ENCODE peak calls at places on chromosome 15, in ten cellular contexts. I is GM23248, R is aorta, U is psoas muscle, L is kidney, S is spleen, N is tibial artery, M is heart left ventricle, F is neuronal stem cell, V is RWPE2. W is an unnamed sample. For H3K9me3 and H3K36me3, the result is how much of the 10 kb centered on the place peaks cover.

GRCh38 chr15:29568840-29569532 is 253.3 kb downstream of the TJP1 start:
- DNase-seq in R (no peak), S (no peak), V (no peak), F (no peak), M (no peak), N (no peak), L (no peak), I (peak), U (no peak), W (no peak)

GRCh38 chr15:40301467-40302179 is 6.1 kb downstream of the PLCB2 start:
- DNase-seq in L (peak), S (peak), I (no peak), U (no peak), F (no peak), N (no peak), V (peak), R (peak), M (no peak), W (no peak)

GRCh38 chr15:47975422-47975821 is 145.4 kb upstream of the SLC24A5 start:
- DNase-seq in L (no peak), M (no peak), I (no peak), N (no peak), R (no peak), U (no peak), V (no peak), S (no peak), F (peak), W (no peak)

GRCh38 chr15:85879334-85880163 is 84.8 kb upstream of the KLHL25 start:
- DNase-seq in V (no peak), N (no peak), F (no peak), L (no peak), I (peak), M (no peak), U (no peak), S (no peak), R (no peak), W (no peak)

GRCh38 chr15:65028921-65029735 is at the start of gene MTFMT:
- DNase-seq in F (peak), N (peak), I (peak), R (peak), M (peak), S (peak), L (peak), U (peak), V (peak), W (no peak)

GRCh38 chr15:99135194-99135593 is 30.3 kb downstream of the SYNM start:
- DNase-seq in L (no peak), S (no peak), M (no peak), I (no peak), R (no peak), U (no peak), N (no peak), F (no peak), V (no peak), W (no peak)

GRCh38 chr15:72169236-72169920 is 28.2 kb downstream of the GRAMD2A start:
- DNase-seq in R (peak), N (no peak), I (no peak), M (no peak), V (peak), S (peak), F (no peak), L (no peak), U (no peak), W (no peak)

GRCh38 chr15:99744142-99744541 is 10.9 kb upstream of the LYSMD4 start:
- DNase-seq in F (no peak), I (no peak), V (no peak), U (no peak), M (no peak), R (no peak), L (no peak), N (no peak), S (no peak), W (no peak)

GRCh38 chr15:63396546-63396939 is 14.9 kb upstream of the CA12 start:
- DNase-seq in S (no peak), R (no peak), I (no peak), U (no peak), M (no peak), V (peak), F (no peak), N (no peak), L (no peak), W (no peak)

GRCh38 chr15:33068007-33068441 is 126.5 kb downstream of the FMN1 start:
- DNase-seq in S (no peak), L (peak), R (peak), V (no peak), U (peak), M (peak), N (peak), F (no peak), I (peak), W (no peak)

GRCh38 chr15:101472033-101472432 is 17.5 kb downstream of the PCSK6 start:
- DNase-seq in M (no peak), N (no peak), I (no peak), R (no peak), L (peak), U (no peak), S (no peak), F (no peak), V (no peak), W (no peak)

GRCh38 chr15:41394924-41395323 is 7.4 kb downstream of the NDUFAF1 start:
- DNase-seq in V (no peak), M (no peak), N (no peak), S (no peak), R (no peak), U (no peak), L (no peak), I (no peak), F (no peak), W (no peak)

GRCh38 chr15:62841269-62841628 is 201.3 kb upstream of the TPM1 start:
- DNase-seq in L (no peak), M (no peak), S (no peak), N (no peak), R (no peak), U (no peak), F (no peak), V (no peak), I (peak), W (no peak)

GRCh38 chr15:93703092-93703785 is 528.1 kb upstream of the MCTP2 start:
- DNase-seq in M (no peak), F (no peak), N (no peak), I (no peak), S (no peak), L (no peak), R (no peak), V (no peak), U (no peak), W (no peak)

GRCh38 chr15:48010321-48010720 is 110.5 kb upstream of the SLC24A5 start:
- DNase-seq in V (no peak), S (no peak), M (no peak), L (no peak), U (no peak), F (no peak), I (no peak), R (no peak), N (no peak), W (no peak)

GRCh38 chr15:70379938-70380337 is 282.2 kb upstream of the TLE3 start:
- DNase-seq in L (no peak), V (no peak), M (no peak), R (no peak), N (no peak), S (no peak), F (no peak), I (no peak), U (no peak), W (peak)

GRCh38 chr15:25740438-25741252 is 122.5 kb downstream of the ATP10A start:
- DNase-seq in U (no peak), V (no peak), S (no peak), I (no peak), M (no peak), F (no peak), L (no peak), N (no peak), R (no peak), W (peak)

GRCh38 chr15:25739687-25740121 is 123.4 kb downstream of the ATP10A start:
- DNase-seq in L (no peak), U (no peak), N (no peak), S (no peak), M (no peak), F (no peak), V (no peak), R (no peak), I (peak), W (peak)

GRCh38 chr15:25737218-25737643 is 125.9 kb downstream of the ATP10A start:
- DNase-seq in F (no peak), L (peak), N (peak), I (peak), V (no peak), S (no peak), R (no peak), U (no peak), M (no peak), W (no peak)

GRCh38 chr15:25736451-25736850 is 126.7 kb downstream of the ATP10A start:
- DNase-seq in M (no peak), U (no peak), F (no peak), L (no peak), I (peak), V (no peak), R (no peak), N (no peak), S (no peak), W (no peak)

GRCh38 chr15:25738171-25738792 is 124.8 kb downstream of the ATP10A start:
- DNase-seq in V (no peak), R (no peak), S (no peak), L (no peak), I (peak), F (no peak), U (no peak), N (no peak), M (no peak), W (peak)
- H3K9me3 ChIP-seq in V (under half), R (under half), S (under half), L (under half), I (under half), F (under half), U (under half), N (under half), M (under half), W (under half)

GRCh38 chr15:67369359-67369758 is 114.8 kb downstream of the IQCH start:
- DNase-seq in I (no peak), F (no peak), V (no peak), L (no peak), S (no peak), R (no peak), N (no peak), U (no peak), M (no peak), W (no peak)
- H3K36me3 ChIP-seq in I (under half), F (under half), V (under half), L (under half), S (under half), R (under half), N (under half), U (under half), M (under half), W (under half)

GRCh38 chr15:46577767-46578166 is 942.9 kb downstream of the SQOR start:
- DNase-seq in M (no peak), R (no peak), V (no peak), I (no peak), L (no peak), N (no peak), S (no peak), F (no peak), U (no peak), W (no peak)
- H3K9me3 ChIP-seq in M (under half), R (under half), V (under half), I (under half), L (under half), N (under half), S (under half), F (under half), U (under half), W (under half)

GRCh38 chr15:90939756-90940155 is 4.7 kb downstream of the UNC45A start:
- DNase-seq in V (no peak), F (no peak), N (no peak), U (no peak), M (no peak), I (no peak), S (no peak), R (no peak), L (peak), W (no peak)

GRCh38 chr15:90942354-90943120 is 7.5 kb downstream of the UNC45A start:
- DNase-seq in M (no peak), V (no peak), F (no peak), U (no peak), S (no peak), I (no peak), N (no peak), R (no peak), L (peak), W (no peak)

GRCh38 chr15:90936823-90937222 is 1.7 kb downstream of the UNC45A start:
- DNase-seq in M (no peak), I (no peak), N (no peak), R (no peak), U (no peak), S (no peak), V (no peak), L (no peak), F (no peak), W (no peak)

GRCh38 chr15:90946538-90946937 is 8.1 kb upstream of the RCCD1 start:
- DNase-seq in L (peak), M (no peak), F (no peak), I (no peak), U (no peak), R (no peak), N (no peak), V (no peak), S (no peak), W (no peak)

DNA sequence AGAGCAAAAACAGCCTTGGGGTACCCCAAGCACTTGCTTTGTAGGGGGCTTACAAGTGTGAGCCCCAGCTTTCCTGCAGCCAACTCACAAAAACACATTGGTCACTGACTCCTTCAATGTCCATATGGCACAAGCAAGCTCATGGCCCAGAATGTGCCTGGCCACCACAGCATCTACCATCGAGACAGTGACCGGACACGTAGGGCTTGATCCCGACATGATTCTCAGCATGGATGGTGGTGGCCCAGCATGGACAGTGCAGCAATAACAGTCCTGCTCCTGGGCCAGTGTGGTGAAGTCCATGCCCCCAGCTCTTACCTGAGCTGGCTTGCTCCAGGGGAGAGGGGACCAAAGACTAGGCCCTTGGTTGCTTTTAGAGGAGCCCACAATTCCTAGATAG is 6.0 kb downstream of the UNC45A start:
- DNase-seq in U (no peak), R (no peak), V (no peak), S (no peak), M (no peak), N (no peak), L (peak), F (no peak), I (no peak), W (no peak)
- H3K36me3 ChIP-seq in U (under half), R (under half), V (half or more), S (half or more), M (under half), N (half or more), L (under half), F (half or more), I (half or more), W (under half)

DNA sequence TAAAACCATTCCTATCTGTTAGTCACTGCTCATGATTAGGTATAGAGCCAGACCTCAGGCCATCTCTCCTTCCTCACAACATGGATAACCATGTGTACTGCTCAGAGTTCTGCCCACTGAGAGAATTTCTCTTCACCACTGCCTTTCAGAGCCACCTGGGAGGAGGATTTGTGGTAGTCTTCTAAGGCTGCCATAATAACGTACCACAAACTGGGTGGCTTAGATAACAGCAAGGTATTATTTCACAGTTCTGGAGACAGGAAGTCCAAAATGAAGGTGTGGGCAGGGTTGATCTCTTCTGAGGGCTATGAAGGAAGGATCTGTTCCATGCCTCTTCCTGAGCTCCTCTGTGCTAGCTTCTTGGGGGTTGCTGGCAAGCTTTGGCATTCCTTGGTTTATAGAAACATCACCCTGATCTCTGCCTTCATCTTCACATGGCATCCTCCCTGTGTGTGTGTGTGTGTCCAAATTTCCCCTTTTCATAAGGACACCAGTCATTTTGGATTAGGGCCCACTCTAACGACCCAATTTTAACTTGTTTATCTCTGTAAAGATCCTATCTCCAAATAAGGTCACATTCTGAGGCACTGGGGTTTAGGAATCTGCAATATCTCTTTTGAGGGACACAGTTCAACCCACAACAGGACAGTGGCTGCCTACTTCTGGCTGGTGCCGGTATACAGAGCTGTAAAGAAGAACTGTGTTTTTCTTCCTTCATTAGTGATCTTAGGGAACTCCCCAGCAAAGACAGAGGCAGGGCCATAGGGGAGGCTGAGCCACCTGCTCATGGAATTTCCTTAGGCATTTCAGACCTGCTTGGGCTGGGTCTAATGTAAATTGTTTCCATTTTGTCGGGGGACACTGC is 42.1 kb upstream of the NOX5 start:
- DNase-seq in I (no peak), U (no peak), V (no peak), N (no peak), L (no peak), R (no peak), M (no peak), S (no peak), F (no peak), W (no peak)
- H3K9me3 ChIP-seq in I (under half), U (under half), V (under half), N (under half), L (under half), R (under half), M (under half), S (under half), F (under half), W (under half)

GRCh38 chr15:58405865-58406264 is 25.9 kb upstream of the LIPC start:
- DNase-seq in S (no peak), R (no peak), N (no peak), L (no peak), I (no peak), F (no peak), U (no peak), V (no peak), M (no peak), W (no peak)

GRCh38 chr15:58409861-58410260 is 21.9 kb upstream of the LIPC start:
- DNase-seq in V (no peak), S (no peak), I (no peak), L (no peak), F (no peak), M (no peak), R (no peak), N (no peak), U (no peak), W (no peak)

GRCh38 chr15:58407366-58407765 is 24.4 kb upstream of the LIPC start:
- DNase-seq in R (no peak), V (no peak), U (no peak), N (no peak), F (no peak), M (no peak), L (no peak), I (no peak), S (no peak), W (no peak)

GRCh38 chr15:58410353-58410752 is 21.4 kb upstream of the LIPC start:
- DNase-seq in R (no peak), I (peak), S (no peak), L (no peak), V (no peak), N (peak), F (no peak), M (no peak), U (no peak), W (no peak)

GRCh38 chr15:58407786-58408185 is 24.0 kb upstream of the LIPC start:
- DNase-seq in L (no peak), M (no peak), F (no peak), U (no peak), S (no peak), R (no peak), N (no peak), V (no peak), I (no peak), W (no peak)
- H3K36me3 ChIP-seq in L (under half), M (under half), F (under half), U (under half), S (under half), R (under half), N (under half), V (under half), I (under half), W (under half)

GRCh38 chr15:67696087-67696486 is 129.2 kb upstream of the SKOR1 start:
- DNase-seq in N (no peak), V (no peak), S (no peak), M (no peak), L (no peak), F (no peak), U (no peak), I (no peak), R (no peak), W (no peak)

GRCh38 chr15:67700023-67700422 is 125.3 kb upstream of the SKOR1 start:
- DNase-seq in M (no peak), I (peak), N (no peak), V (no peak), L (no peak), F (no peak), U (no peak), R (no peak), S (no peak), W (no peak)

GRCh38 chr15:67701669-67702068 is 123.6 kb upstream of the SKOR1 start:
- DNase-seq in N (no peak), L (no peak), S (no peak), R (no peak), F (no peak), M (no peak), I (peak), U (no peak), V (no peak), W (no peak)
- H3K9me3 ChIP-seq in N (under half), L (under half), S (under half), R (under half), F (under half), M (under half), I (under half), U (under half), V (under half), W (under half)

DNA sequence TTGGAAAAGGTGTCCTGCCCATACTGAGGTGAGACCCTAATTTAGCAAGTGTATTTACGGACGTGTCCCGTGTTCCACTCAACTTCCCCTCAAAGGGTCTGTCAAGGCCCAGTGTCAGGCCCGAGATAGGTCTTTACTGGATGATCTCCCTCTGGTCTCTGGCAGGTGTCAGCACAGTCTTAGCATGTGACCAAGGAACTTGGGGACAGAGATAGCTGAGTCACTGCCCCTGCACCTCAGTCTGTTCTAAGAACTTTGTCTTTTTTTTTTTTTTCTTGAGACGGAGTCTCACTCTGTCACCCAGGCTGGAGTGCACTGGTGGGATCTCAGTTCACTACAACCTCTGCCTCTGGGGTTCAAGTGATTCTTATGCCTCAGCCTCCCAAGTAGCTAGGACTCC is 32.1 kb upstream of the ALPK3 start:
- DNase-seq in V (no peak), L (no peak), S (no peak), I (no peak), M (no peak), N (no peak), R (no peak), F (no peak), U (no peak), W (no peak)
- H3K36me3 ChIP-seq in V (half or more), L (under half), S (under half), I (under half), M (under half), N (under half), R (under half), F (half or more), U (under half), W (under half)